ENCODE peak calls at places on chromosomes 6 and 20, in ten cellular contexts. V, S, I, F, L, W, C, H, K and J are unnamed samples. For H3K9me3, the result is how much of the 10 kb centered on the place peaks cover.

GRCh38 chr6:11700118-11700718 is 78.4 kb downstream of the ADTRP start:
- DNase-seq in F (no peak), S (peak), C (no peak), I (no peak), V (no peak), H (no peak), K (no peak), W (peak), L (no peak), J (no peak)

GRCh38 chr20:25233016-25233772 is 14.7 kb upstream of the PYGB start:
- DNase-seq in I (peak), F (peak), L (peak), V (peak), W (no peak), K (no peak), H (peak), C (no peak), S (peak), J (peak)

GRCh38 chr6:45555981-45556771 is 178.4 kb upstream of the SUPT3H start:
- DNase-seq in S (peak), W (no peak), I (no peak), K (no peak), F (no peak), V (peak), C (no peak), L (no peak), H (no peak), J (no peak)

GRCh38 chr6:56840467-56841371 is 114.2 kb upstream of the BEND6 start:
- DNase-seq in V (no peak), W (peak), F (no peak), H (no peak), K (no peak), S (peak), I (no peak), L (no peak), C (no peak), J (no peak)

GRCh38 chr6:158910484-158911075 is 89.4 kb downstream of the RSPH3 start:
- DNase-seq in C (peak), S (peak), I (no peak), K (no peak), H (no peak), F (no peak), V (no peak), W (no peak), L (no peak), J (no peak)

GRCh38 chr6:133062702-133063319 is 178.3 kb upstream of the EYA4 start:
- DNase-seq in L (no peak), I (no peak), H (no peak), F (no peak), V (no peak), K (no peak), C (no peak), S (peak), W (no peak), J (peak)

GRCh38 chr6:50449128-50449527 is 264.2 kb upstream of the TFAP2D start:
- DNase-seq in W (no peak), K (no peak), F (no peak), V (no peak), H (no peak), I (no peak), C (no peak), S (no peak), L (no peak), J (no peak)

GRCh38 chr6:28675600-28675999 is 149.9 kb downstream of the GPX5 start:
- DNase-seq in F (no peak), H (no peak), K (no peak), V (no peak), L (no peak), S (no peak), C (no peak), I (no peak), W (no peak), J (no peak)

GRCh38 chr6:22598386-22598785 is 29.0 kb downstream of the HDGFL1 start:
- DNase-seq in H (no peak), L (no peak), C (no peak), V (no peak), K (no peak), F (no peak), W (no peak), I (no peak), S (no peak), J (no peak)

GRCh38 chr20:46206025-46206424 is 87.9 kb downstream of the CD40 start:
- DNase-seq in V (no peak), L (no peak), W (no peak), I (peak), K (no peak), S (peak), H (no peak), C (no peak), F (peak), J (peak)

GRCh38 chr20:57672164-57672563 is 37.7 kb downstream of the PMEPA1 start:
- DNase-seq in H (no peak), S (no peak), K (no peak), C (no peak), L (no peak), F (peak), I (peak), W (no peak), V (peak), J (no peak)

GRCh38 chr6:2240961-2241360 is 4.4 kb downstream of the GMDS start:
- DNase-seq in L (no peak), F (no peak), K (no peak), S (no peak), H (no peak), V (no peak), W (no peak), I (no peak), C (no peak), J (no peak)

GRCh38 chr6:98832282-98833100 is 1.9 kb upstream of the POU3F2 start:
- DNase-seq in S (peak), C (peak), W (peak), H (no peak), I (no peak), F (no peak), K (peak), V (peak), L (peak), J (peak)

DNA sequence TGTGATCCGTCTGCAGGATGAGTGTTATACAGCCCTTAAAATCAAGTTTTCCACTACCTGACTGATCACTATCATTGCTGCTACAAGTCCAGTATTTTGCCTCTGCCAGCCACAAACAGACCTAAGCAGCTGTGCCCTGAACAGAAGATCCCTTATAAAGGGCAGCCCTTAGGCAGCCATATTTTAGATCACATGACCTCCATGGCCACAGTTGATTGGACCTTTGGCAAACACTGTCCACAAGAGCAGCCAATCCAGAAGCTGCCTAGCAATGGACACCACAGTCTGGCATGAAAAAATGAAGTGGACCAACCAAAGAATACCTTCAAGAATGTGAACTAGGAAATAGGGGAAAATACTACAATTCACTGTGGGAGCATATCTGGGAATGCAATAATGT is 50.8 kb downstream of the MC3R start:
- DNase-seq in H (no peak), S (no peak), V (no peak), W (no peak), I (no peak), F (no peak), K (no peak), L (no peak), C (no peak), J (no peak)
- H3K9me3 ChIP-seq in H (under half), S (under half), V (under half), W (under half), I (under half), F (under half), K (under half), L (under half), C (under half), J (under half)

DNA sequence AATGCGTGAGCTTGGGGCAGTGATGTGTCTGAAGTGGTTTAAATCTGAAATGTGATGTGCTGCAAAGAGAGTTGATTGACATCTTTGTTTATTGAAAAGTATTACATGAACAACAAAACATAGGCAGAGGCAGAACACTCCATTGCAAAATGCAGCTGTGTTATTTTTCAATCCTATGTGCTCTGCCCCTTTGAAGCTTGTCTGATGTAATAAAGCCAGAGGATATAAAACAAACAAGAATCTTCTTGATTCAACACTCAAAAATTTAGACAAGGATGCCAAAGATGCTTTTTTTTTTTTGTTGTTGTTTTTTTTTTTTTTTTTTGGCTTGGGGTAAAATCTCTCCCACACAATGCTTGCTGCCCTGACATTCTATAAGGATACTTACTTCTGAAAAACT is 482.5 kb upstream of the MMS22L start:
- DNase-seq in K (no peak), C (no peak), W (no peak), F (no peak), I (no peak), L (no peak), S (peak), V (no peak), H (no peak), J (peak)
- H3K4me3 ChIP-seq in K (no peak), C (no peak), W (no peak), F (no peak), I (no peak), L (no peak), S (no peak), V (no peak), H (no peak), J (no peak)

GRCh38 chr20:59800309-59800708 is 133.1 kb downstream of the SYCP2 start:
- DNase-seq in L (no peak), H (no peak), K (no peak), W (no peak), I (no peak), F (no peak), C (no peak), V (no peak), S (no peak), J (no peak)
- H3K9me3 ChIP-seq in L (under half), H (under half), K (under half), W (under half), I (under half), F (under half), C (under half), V (under half), S (under half), J (under half)

GRCh38 chr20:38581013-38581412 is at the start of gene ADIG:
- DNase-seq in C (no peak), S (peak), W (no peak), L (no peak), K (peak), I (peak), F (no peak), H (no peak), V (no peak), J (no peak)

GRCh38 chr20:38581830-38582358 is 897 bp downstream of the ADIG start:
- DNase-seq in H (no peak), S (no peak), V (no peak), F (no peak), K (no peak), I (no peak), C (no peak), W (no peak), L (no peak), J (no peak)

GRCh38 chr20:38579921-38580320 is 1.1 kb upstream of the ADIG start:
- DNase-seq in I (no peak), H (no peak), K (no peak), L (no peak), V (no peak), C (no peak), F (no peak), S (no peak), W (no peak), J (no peak)

GRCh38 chr20:38583306-38583705 is 2.3 kb downstream of the ADIG start:
- DNase-seq in W (no peak), S (no peak), F (no peak), L (no peak), I (no peak), H (no peak), V (no peak), C (no peak), K (no peak), J (no peak)

GRCh38 chr20:38579219-38579618 is 1.8 kb upstream of the ADIG start:
- DNase-seq in F (no peak), H (no peak), L (no peak), C (no peak), W (no peak), S (no peak), V (no peak), K (no peak), I (no peak), J (no peak)
- H3K4me3 ChIP-seq in F (no peak), H (no peak), L (no peak), C (no peak), W (no peak), S (no peak), V (no peak), K (no peak), I (no peak), J (no peak)

GRCh38 chr6:75221107-75221506 is 15.3 kb upstream of the COL12A1 start:
- DNase-seq in V (no peak), W (no peak), L (no peak), F (no peak), H (no peak), C (no peak), I (no peak), S (no peak), K (no peak), J (no peak)
- H3K9me3 ChIP-seq in V (under half), W (under half), L (under half), F (under half), H (under half), C (under half), I (under half), S (under half), K (under half), J (under half)

GRCh38 chr6:152184573-152185157 is 377.2 kb downstream of the ESR1 start:
- DNase-seq in I (no peak), L (no peak), F (no peak), S (no peak), W (no peak), H (no peak), C (no peak), K (no peak), V (no peak), J (no peak)
- H3K4me3 ChIP-seq in I (no peak), L (no peak), F (no peak), S (no peak), W (no peak), H (no peak), C (no peak), K (no peak), V (no peak), J (no peak)

GRCh38 chr6:9851541-9852380 is 563.1 kb downstream of the TFAP2A start:
- DNase-seq in C (no peak), K (peak), F (no peak), W (peak), L (no peak), I (no peak), S (peak), V (no peak), H (no peak), J (peak)
- H3K9me3 ChIP-seq in C (under half), K (under half), F (under half), W (under half), L (under half), I (under half), S (under half), V (under half), H (under half), J (under half)

DNA sequence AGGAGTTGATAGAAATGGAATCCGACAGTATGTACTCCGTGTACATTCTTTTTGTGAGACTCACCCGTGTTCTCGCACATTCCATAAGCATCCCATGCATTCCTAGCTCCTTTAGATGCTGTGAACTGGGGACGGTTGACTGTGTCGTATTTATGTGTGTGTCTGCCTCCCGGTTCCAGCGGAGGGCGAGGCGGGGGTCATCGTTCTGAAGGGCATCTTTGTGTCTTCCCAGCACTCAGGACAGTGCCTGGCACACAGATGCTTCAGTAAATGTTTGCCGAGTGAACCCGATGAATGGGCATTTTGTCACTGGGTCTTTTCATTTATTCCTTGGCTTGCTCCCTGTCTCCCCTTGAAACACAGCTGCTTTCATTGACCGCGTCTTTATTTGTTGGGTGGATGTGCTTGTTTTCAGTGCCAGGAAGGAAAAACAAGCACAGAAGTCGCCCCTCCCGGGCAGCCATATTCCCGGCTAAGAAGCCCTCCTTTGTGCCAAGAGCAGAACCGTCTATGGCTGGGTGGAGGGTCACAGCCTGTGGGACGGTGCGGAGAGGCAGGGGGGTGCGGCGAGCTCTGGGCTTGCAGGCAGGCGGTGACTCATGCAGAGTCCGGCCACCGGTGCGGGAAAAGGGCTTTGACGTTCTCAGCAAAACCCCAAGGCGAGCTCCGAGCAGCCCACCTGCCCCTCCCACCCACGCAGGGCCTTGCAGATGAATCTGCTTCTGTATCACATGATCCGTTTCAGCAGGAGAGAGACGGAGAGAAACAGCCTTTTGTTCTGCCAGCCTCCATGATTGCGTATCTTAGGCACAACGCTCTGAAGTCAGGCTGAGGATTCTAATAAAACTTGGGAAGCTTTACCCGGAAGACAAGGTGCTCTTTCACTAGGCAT is 11.2 kb upstream of the PSMG4 start:
- DNase-seq in V (peak), H (peak), C (no peak), S (peak), F (no peak), L (no peak), W (no peak), I (peak), K (no peak), J (peak)
- H3K4me3 ChIP-seq in V (peak), H (no peak), C (no peak), S (peak), F (peak), L (no peak), W (no peak), I (peak), K (no peak), J (peak)

GRCh38 chr6:41258196-41258493 is 28.3 kb downstream of the TREM1 start:
- DNase-seq in H (no peak), F (no peak), W (no peak), K (no peak), S (no peak), V (no peak), C (no peak), I (no peak), L (no peak), J (no peak)

GRCh38 chr6:41257369-41258195 is 28.9 kb downstream of the TREM1 start:
- DNase-seq in I (no peak), K (no peak), L (no peak), C (no peak), V (peak), W (peak), H (no peak), S (peak), F (no peak), J (peak)

GRCh38 chr6:41266555-41266954 is 19.9 kb downstream of the TREM1 start:
- DNase-seq in W (no peak), K (no peak), C (no peak), S (no peak), H (no peak), L (no peak), I (no peak), V (no peak), F (no peak), J (no peak)

GRCh38 chr6:41263267-41263666 is 23.2 kb downstream of the TREM1 start:
- DNase-seq in V (no peak), F (no peak), I (no peak), K (no peak), S (no peak), H (no peak), L (no peak), C (no peak), W (no peak), J (no peak)

GRCh38 chr6:41262401-41262800 is 24.1 kb downstream of the TREM1 start:
- DNase-seq in L (no peak), I (no peak), S (no peak), V (no peak), K (no peak), H (no peak), F (no peak), W (no peak), C (no peak), J (no peak)
- H3K9me3 ChIP-seq in L (under half), I (under half), S (under half), V (under half), K (under half), H (under half), F (under half), W (under half), C (under half), J (under half)

GRCh38 chr20:36542019-36542488 is 735 bp downstream of the MYL9 start:
- DNase-seq in H (no peak), C (peak), K (peak), S (peak), F (no peak), W (no peak), V (peak), L (peak), I (peak), J (peak)

GRCh38 chr20:36543187-36544133 is 2.1 kb downstream of the MYL9 start:
- DNase-seq in I (peak), L (peak), V (peak), S (no peak), C (no peak), W (no peak), F (peak), K (no peak), H (peak), J (peak)

GRCh38 chr20:36546111-36546736 is 4.9 kb downstream of the MYL9 start:
- DNase-seq in H (no peak), S (no peak), I (no peak), V (no peak), F (no peak), W (no peak), L (peak), K (no peak), C (no peak), J (no peak)

GRCh38 chr20:36542516-36543186 is 1.3 kb downstream of the MYL9 start:
- DNase-seq in F (no peak), C (no peak), W (no peak), I (no peak), K (no peak), L (peak), H (no peak), V (no peak), S (no peak), J (no peak)

DNA sequence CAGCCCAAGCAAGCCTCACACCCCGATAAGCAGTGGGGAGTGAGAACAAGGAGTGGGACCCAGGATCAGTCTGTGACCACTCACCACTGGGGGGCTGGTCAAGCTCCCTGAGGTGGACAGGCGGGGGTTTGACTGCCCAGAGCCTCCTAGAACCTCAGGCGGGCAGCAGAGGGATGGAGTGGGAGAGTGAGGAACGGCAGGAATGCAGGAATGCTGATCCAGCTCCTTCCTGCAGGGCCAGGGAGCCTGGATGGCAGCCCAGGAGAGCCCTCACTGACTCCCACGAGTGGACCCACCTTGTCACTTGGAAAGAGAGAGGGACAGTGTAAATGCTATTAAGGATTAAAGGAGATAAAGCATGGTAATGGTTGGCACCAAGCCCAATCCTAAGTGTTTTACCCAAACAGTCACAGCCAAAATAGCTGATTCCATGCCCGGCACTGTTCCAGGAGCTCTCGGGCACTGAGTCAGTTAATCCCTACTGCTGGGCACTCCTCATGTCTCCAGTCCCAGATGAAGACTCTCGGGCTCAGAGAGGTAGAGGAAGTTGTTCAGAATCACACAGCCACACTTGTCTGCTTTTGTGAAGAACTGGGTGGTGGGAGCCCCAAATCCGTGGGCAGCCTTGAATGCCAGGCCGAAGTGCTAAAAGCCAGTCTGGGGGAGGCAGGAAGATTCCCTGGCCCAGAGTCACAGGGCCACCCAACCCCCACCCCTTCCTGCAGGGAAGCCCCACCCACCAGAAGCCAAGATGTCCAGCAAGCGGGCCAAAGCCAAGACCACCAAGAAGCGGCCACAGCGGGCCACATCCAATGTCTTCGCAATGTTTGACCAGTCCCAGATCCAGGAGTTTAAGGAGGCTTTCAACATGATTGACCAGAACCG is 3.1 kb downstream of the MYL9 start:
- DNase-seq in I (no peak), S (peak), F (no peak), W (peak), K (no peak), L (peak), V (peak), H (no peak), C (no peak), J (peak)
- H3K4me3 ChIP-seq in I (peak), S (no peak), F (peak), W (no peak), K (no peak), L (no peak), V (peak), H (no peak), C (no peak), J (no peak)